ENCODE peak calls at places on chromosomes 7 and 10, in four cellular contexts. T, E, P and O are unnamed samples.

GRCh38 chr10:101118031-101118430 is 13.1 kb upstream of the TLX1 start:
- DNase-seq in P (no peak), E (no peak), T (no peak), O (no peak)

GRCh38 chr7:1142051-1142635 is 17.9 kb downstream of the ZFAND2A start:
- DNase-seq in T (no peak), P (no peak), E (no peak), O (no peak)

GRCh38 chr7:90968871-90969270 is 295.4 kb upstream of the FZD1 start:
- DNase-seq in P (peak), T (no peak), E (no peak), O (no peak)

GRCh38 chr7:123769371-123769770 is 20.6 kb upstream of the WASL start:
- DNase-seq in E (no peak), P (peak), T (peak), O (no peak)

GRCh38 chr7:100785878-100786277 is 41.4 kb downstream of the EPHB4 start:
- DNase-seq in P (no peak), T (no peak), E (no peak), O (no peak)

GRCh38 chr7:83640731-83641533 is 8.0 kb downstream of the SEMA3E start:
- DNase-seq in P (no peak), E (no peak), T (no peak), O (no peak)

GRCh38 chr7:71486856-71487628 is 355.1 kb downstream of the GALNT17 start:
- DNase-seq in E (no peak), T (no peak), P (peak), O (no peak)

GRCh38 chr10:90785782-90786181 is 72.1 kb downstream of the HTR7 start:
- DNase-seq in P (no peak), E (no peak), T (no peak), O (no peak)

GRCh38 chr7:158676898-158677297 is 27.7 kb downstream of the NCAPG2 start:
- DNase-seq in P (no peak), T (no peak), E (no peak), O (no peak)

GRCh38 chr10:101481256-101481655 is 106.8 kb downstream of the POLL start:
- DNase-seq in P (no peak), T (no peak), E (no peak), O (no peak)

GRCh38 chr7:127250312-127251047 is 2.3 kb downstream of the GRM8 start:
- DNase-seq in T (no peak), E (no peak), P (no peak), O (no peak)

GRCh38 chr10:88473989-88474883 is 108.9 kb downstream of the RNLS start:
- DNase-seq in P (no peak), T (peak), E (peak), O (peak)

GRCh38 chr10:71048995-71049650 is 160.8 kb upstream of the PCBD1 start:
- DNase-seq in E (no peak), P (no peak), T (no peak), O (no peak)

GRCh38 chr10:3095373-3096139 is 28.2 kb downstream of the PFKP start:
- DNase-seq in T (peak), E (peak), P (peak), O (peak)

GRCh38 chr7:23570592-23571200 is 26.5 kb upstream of the CCDC126 start:
- DNase-seq in P (peak), T (peak), E (peak), O (peak)

GRCh38 chr7:94376281-94376680 is 18.4 kb upstream of the COL1A2 start:
- DNase-seq in T (no peak), E (no peak), P (no peak), O (no peak)

GRCh38 chr7:94375167-94375566 is 19.5 kb upstream of the COL1A2 start:
- DNase-seq in E (peak), T (no peak), P (peak), O (no peak)

GRCh38 chr7:94375713-94376112 is 19.0 kb upstream of the COL1A2 start:
- DNase-seq in P (peak), E (no peak), T (no peak), O (no peak)

GRCh38 chr7:94374721-94375120 is 20.0 kb upstream of the COL1A2 start:
- DNase-seq in T (no peak), P (peak), E (no peak), O (no peak)

GRCh38 chr7:94374231-94374630 is 20.5 kb upstream of the COL1A2 start:
- DNase-seq in E (peak), T (peak), P (peak), O (no peak)
- H3K4me3 ChIP-seq in E (no peak), T (no peak), P (no peak), O (no peak)

GRCh38 chr10:84842593-84842992 is 514.2 kb downstream of the CCSER2 start:
- DNase-seq in P (no peak), E (no peak), T (no peak), O (no peak)

GRCh38 chr10:84846646-84847045 is 518.3 kb downstream of the CCSER2 start:
- DNase-seq in P (no peak), E (no peak), T (no peak), O (no peak)

GRCh38 chr10:84850826-84851225 is 522.4 kb downstream of the CCSER2 start:
- DNase-seq in E (no peak), P (no peak), T (no peak), O (no peak)

GRCh38 chr10:84848967-84849366 is 520.6 kb downstream of the CCSER2 start:
- DNase-seq in E (no peak), P (no peak), T (no peak), O (no peak)

GRCh38 chr10:84845628-84846261 is 517.4 kb downstream of the CCSER2 start:
- DNase-seq in E (no peak), T (no peak), P (no peak), O (no peak)
- H3K27ac ChIP-seq in E (no peak), T (no peak), P (no peak), O (no peak)

GRCh38 chr7:143172354-143172753 is 10.9 kb upstream of the TAS2R39 start:
- DNase-seq in P (no peak), E (no peak), T (peak), O (peak)
- H3K4me3 ChIP-seq in P (no peak), E (no peak), T (peak), O (no peak)

GRCh38 chr7:116225860-116226259 is 15.5 kb downstream of the TES start:
- DNase-seq in P (no peak), E (no peak), T (no peak), O (no peak)
- H3K27ac ChIP-seq in P (no peak), E (no peak), T (no peak), O (no peak)